ENCODE peak calls at places on chromosomes 4 and X, in six cellular contexts. R, P, J, C, W and H are unnamed samples.

GRCh38 chr4:141905751-141906150 is 269.4 kb downstream of the IL15 start:
- DNase-seq in R (peak; percentile 12), P (no peak), J (peak; percentile 88), C (peak; percentile 24), W (no peak), H (no peak)

GRCh38 chr4:137819964-137820383 is 287.7 kb upstream of the PCDH18 start:
- DNase-seq in R (peak; percentile 12), P (peak; percentile 57), J (peak; percentile 42), C (peak; percentile 8), W (no peak), H (no peak)

GRCh38 chr4:52977252-52977651 is 115.1 kb downstream of the RASL11B start:
- DNase-seq in R (no peak), P (no peak), J (no peak), C (no peak), W (no peak), H (no peak)

GRCh38 chrX:9356846-9357245 is 108.0 kb upstream of the TBL1X start:
- DNase-seq in R (no peak), P (no peak), J (peak; percentile 12), C (no peak), W (no peak), H (no peak)

GRCh38 chr4:112348488-112349158 is 51.5 kb downstream of the ALPK1 start:
- DNase-seq in R (peak; percentile 12), P (peak; percentile 22), J (peak; percentile 90), C (peak; percentile 45), W (peak; percentile 89), H (peak; percentile 77)

GRCh38 chr4:138595731-138596465 is 353.7 kb upstream of the SLC7A11 start:
- DNase-seq in R (no peak), P (no peak), J (no peak), C (no peak), W (no peak), H (no peak)

GRCh38 chrX:153684447-153685178 is 3.1 kb upstream of the SLC6A8 start:
- DNase-seq in R (no peak), P (no peak), J (no peak), C (no peak), W (no peak), H (no peak)

GRCh38 chr4:10096201-10096975 is 20.2 kb downstream of the WDR1 start:
- DNase-seq in R (peak; percentile 85), P (no peak), J (peak; percentile 93), C (peak; percentile 97), W (no peak), H (no peak)

GRCh38 chr4:70619288-70619687 is 9.3 kb upstream of the ENAM start:
- DNase-seq in R (no peak), P (no peak), J (no peak), C (no peak), W (no peak), H (no peak)

GRCh38 chr4:83320548-83320947 is 14.1 kb downstream of the HPSE start:
- DNase-seq in R (peak; percentile 32), P (no peak), J (peak; percentile 6), C (no peak), W (no peak), H (no peak)

GRCh38 chr4:31021008-31021407 is 300.8 kb downstream of the PCDH7 start:
- DNase-seq in R (no peak), P (no peak), J (no peak), C (no peak), W (no peak), H (no peak)